ENCODE peak calls at places on chromosomes 11 and 22, in nine cellular contexts. O is NCI-H2171; B is right cardiac atrium; U is neural crest cell; P is type B pancreatic cell; G is endothelial cell; Y is HCT116; K is effector CD4-positive, alpha-beta T cell; R is small intestine. T is an unnamed sample.

GRCh38 chr11:44886765-44887164 is 63.9 kb downstream of the TP53I11 start:
- DNase-seq in U (no peak), G (no peak), P (no peak), O (no peak), Y (no peak), B (no peak), R (no peak), K (no peak), T (no peak)

GRCh38 chr11:133107753-133108152 is 424.5 kb downstream of the OPCML start:
- DNase-seq in G (no peak), Y (no peak), K (no peak), P (no peak), B (no peak), O (no peak), R (no peak), U (no peak), T (no peak)

GRCh38 chr11:35933572-35933925 is 10.3 kb upstream of the LDLRAD3 start:
- DNase-seq in O (no peak), G (no peak), P (no peak), R (no peak), K (no peak), Y (no peak), U (no peak), B (no peak), T (no peak)

GRCh38 chr22:43402128-43402527 is 9.7 kb upstream of the MPPED1 start:
- DNase-seq in Y (no peak), U (no peak), O (no peak), K (no peak), B (no peak), P (no peak), G (no peak), R (peak), T (no peak)

GRCh38 chr11:66291706-66292542 is at the start of gene TMEM151A:
- DNase-seq in Y (no peak), P (no peak), U (no peak), O (no peak), B (no peak), K (no peak), G (no peak), R (no peak), T (no peak)

GRCh38 chr11:8807544-8808225 is 103.3 kb upstream of the AKIP1 start:
- DNase-seq in U (no peak), Y (no peak), K (no peak), R (peak), O (no peak), B (peak), G (no peak), P (no peak), T (no peak)

GRCh38 chr11:101563166-101563565 is 20.6 kb downstream of the TRPC6 start:
- DNase-seq in R (no peak), Y (no peak), O (no peak), B (no peak), G (no peak), U (no peak), K (no peak), P (no peak), T (no peak)

GRCh38 chr11:10744206-10744605 is 6.8 kb upstream of the CTR9 start:
- DNase-seq in U (no peak), R (no peak), O (no peak), P (no peak), Y (no peak), G (no peak), B (no peak), K (no peak), T (no peak)

GRCh38 chr22:28112548-28113043 is 193.5 kb upstream of the PITPNB start:
- DNase-seq in U (no peak), K (no peak), O (no peak), R (peak), G (peak), B (peak), P (no peak), Y (peak), T (no peak)

GRCh38 chr22:38941488-38941987 is 15.9 kb upstream of the APOBEC3A start:
- DNase-seq in U (no peak), K (no peak), R (no peak), Y (no peak), B (no peak), G (no peak), O (no peak), P (no peak), T (no peak)

GRCh38 chr22:41022470-41023298 is 69.7 kb upstream of the EP300 start:
- DNase-seq in B (peak), U (peak), K (peak), G (peak), Y (peak), P (peak), O (peak), R (peak), T (peak)

GRCh38 chr11:72805214-72805613 is 9.0 kb upstream of the ATG16L2 start:
- DNase-seq in U (no peak), P (no peak), R (no peak), K (no peak), B (no peak), O (no peak), G (no peak), Y (no peak), T (no peak)

GRCh38 chr11:10591741-10592140 is 23.3 kb upstream of the LYVE1 start:
- DNase-seq in Y (no peak), R (no peak), U (no peak), B (no peak), P (no peak), O (no peak), G (no peak), K (no peak), T (no peak)

GRCh38 chr11:21511835-21512440 is 680.9 kb upstream of the ANO5 start:
- DNase-seq in K (no peak), O (no peak), P (peak), U (peak), R (peak), B (peak), G (peak), Y (peak), T (no peak)

GRCh38 chr11:9777525-9777924 is 113.6 kb downstream of the SWAP70 start:
- DNase-seq in Y (no peak), B (no peak), K (no peak), O (no peak), U (no peak), R (no peak), G (no peak), P (no peak), T (no peak)

GRCh38 chr22:43777204-43777671 is 34.9 kb downstream of the EFCAB6 start:
- DNase-seq in G (peak), P (no peak), Y (no peak), R (no peak), O (no peak), K (no peak), U (no peak), B (no peak), T (no peak)

T was measured in mesenteric fat pad.